ENCODE peak calls at places on chromosomes 4 and X, in four cellular contexts. S is heart left ventricle, P is dorsolateral prefrontal cortex, T is mucosa of descending colon. A is an unnamed sample.

GRCh38 chrX:68462653-68463052 is 29.4 kb upstream of the OPHN1 start:
- DNase-seq in S (no peak), P (no peak), T (no peak), A (peak)

GRCh38 chr4:84804126-84804525 is 162.4 kb downstream of the WDFY3 start:
- DNase-seq in S (no peak), P (no peak), T (no peak), A (no peak)

GRCh38 chr4:8840816-8841455 is 30.7 kb downstream of the HMX1 start:
- DNase-seq in S (peak), P (peak), T (no peak), A (no peak)

GRCh38 chrX:45329217-45329616 is 128.5 kb upstream of the DIPK2B start:
- DNase-seq in S (no peak), P (no peak), T (no peak), A (no peak)

GRCh38 chr4:5874811-5875465 is 17.9 kb downstream of the CRMP1 start:
- DNase-seq in S (no peak), P (peak), T (no peak), A (no peak)

GRCh38 chrX:45851434-45851991 is 650.8 kb upstream of the DIPK2B start:
- DNase-seq in S (peak), P (no peak), T (peak), A (no peak)

GRCh38 chrX:114615765-114616164 is 31.9 kb downstream of the HTR2C start:
- DNase-seq in S (no peak), P (no peak), T (no peak), A (no peak)

GRCh38 chrX:17474892-17475291 is 99.9 kb downstream of the NHS start:
- DNase-seq in S (no peak), P (no peak), T (no peak), A (no peak)

GRCh38 chr4:972651-973424 is 531 bp downstream of the DGKQ start:
- DNase-seq in S (peak), P (no peak), T (peak), A (no peak)

GRCh38 chr4:146132445-146132844 is 43.1 kb upstream of the LSM6 start:
- DNase-seq in S (no peak), P (no peak), T (no peak), A (no peak)

GRCh38 chrX:47751670-47752069 is 85.0 kb upstream of the ZNF81 start:
- DNase-seq in S (no peak), P (no peak), T (peak), A (no peak)
- TF ChIP-seq CTCF in S (peak), P (no peak), T (no peak), A (no peak)

GRCh38 chr4:7559316-7559715 is 124.6 kb upstream of the PSAPL1 start:
- DNase-seq in S (no peak), P (no peak), T (no peak), A (no peak)

GRCh38 chr4:7557447-7557846 is 122.7 kb upstream of the PSAPL1 start:
- DNase-seq in S (no peak), P (no peak), T (no peak), A (no peak)

GRCh38 chr4:7558436-7558835 is 123.7 kb upstream of the PSAPL1 start:
- DNase-seq in S (no peak), P (no peak), T (no peak), A (no peak)

GRCh38 chr4:7561557-7561956 is 126.8 kb upstream of the PSAPL1 start:
- DNase-seq in S (no peak), P (no peak), T (no peak), A (no peak)

DNA sequence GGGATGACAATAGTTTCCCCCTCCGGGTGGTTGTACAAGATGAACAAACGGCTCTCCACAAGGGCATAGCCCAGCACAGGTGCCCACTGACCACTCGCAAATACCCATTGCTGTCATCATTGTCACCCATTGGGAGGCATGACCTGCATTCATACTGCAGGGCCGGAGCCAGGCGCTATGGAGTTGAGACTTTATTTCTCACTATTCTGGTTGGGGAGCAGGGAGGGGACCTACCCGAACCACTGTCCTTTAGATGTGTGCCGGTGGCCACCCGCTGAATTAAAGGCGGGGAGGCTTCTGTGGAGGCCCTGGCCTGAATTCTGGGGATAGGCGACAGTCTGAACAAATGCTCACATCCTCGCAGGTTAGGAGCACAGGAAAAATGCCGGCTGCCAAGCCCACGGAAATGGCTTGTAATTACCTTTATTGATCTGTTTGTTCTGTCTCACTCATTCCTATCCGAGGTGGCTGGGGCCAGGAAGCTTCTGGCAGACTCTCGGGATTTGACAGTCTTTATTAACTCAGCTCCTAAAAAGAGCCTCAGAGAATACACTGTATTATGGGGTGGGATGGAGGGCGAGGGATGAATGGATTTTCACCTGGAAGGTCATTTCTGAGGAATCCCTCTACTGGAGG is 125.1 kb upstream of the PSAPL1 start:
- DNase-seq in S (no peak), P (no peak), T (no peak), A (no peak)
- TF ChIP-seq CTCF in S (no peak), P (no peak), T (no peak), A (no peak)

GRCh38 chr4:7623468-7623867 is 188.7 kb upstream of the PSAPL1 start:
- DNase-seq in S (peak), P (no peak), T (no peak), A (no peak)

GRCh38 chr4:7620814-7621176 is 186.1 kb upstream of the PSAPL1 start:
- DNase-seq in S (peak), P (no peak), T (no peak), A (no peak)

GRCh38 chr4:7624361-7624760 is 189.6 kb upstream of the PSAPL1 start:
- DNase-seq in S (peak), P (no peak), T (no peak), A (no peak)

GRCh38 chr4:7621252-7621651 is 186.5 kb upstream of the PSAPL1 start:
- DNase-seq in S (no peak), P (no peak), T (no peak), A (no peak)

GRCh38 chr4:7622371-7622770 is 187.6 kb upstream of the PSAPL1 start:
- DNase-seq in S (peak), P (no peak), T (no peak), A (no peak)
- TF ChIP-seq CTCF in S (no peak), P (no peak), T (no peak), A (no peak)

DNA sequence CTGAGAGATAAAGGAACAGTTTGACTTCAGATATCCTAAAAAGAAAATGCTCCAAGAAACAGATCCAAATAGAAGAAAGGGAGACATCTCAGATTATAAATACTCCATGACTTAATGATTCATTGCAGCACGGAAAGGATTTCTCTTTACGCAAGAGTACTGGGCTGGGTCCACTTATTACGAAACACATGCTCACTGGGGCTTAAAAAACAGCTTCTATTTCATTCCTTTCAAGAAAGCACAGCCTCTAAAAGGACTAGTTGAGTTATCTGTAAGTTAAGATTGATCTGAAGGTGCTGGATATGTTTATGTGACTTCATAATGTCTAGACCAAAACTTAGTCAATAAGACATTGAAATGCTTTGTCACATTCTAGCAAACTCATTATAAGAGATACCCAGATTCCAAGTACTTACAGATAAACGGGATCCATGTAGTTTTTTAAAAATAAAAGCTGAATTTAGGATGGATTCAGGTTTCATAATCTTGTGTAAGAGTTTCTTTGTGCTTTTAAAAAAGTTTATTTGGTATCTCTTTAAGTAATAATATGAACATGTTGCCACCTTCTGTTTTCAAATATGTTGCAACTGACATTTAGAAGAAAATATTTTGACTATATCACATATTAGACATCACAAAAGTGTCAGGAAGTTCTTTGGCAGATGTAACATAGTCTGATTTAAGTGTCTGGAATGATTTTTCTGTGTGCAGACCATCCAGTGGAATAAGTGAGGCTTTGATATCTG is 109.5 kb upstream of the MYOZ2 start:
- DNase-seq in S (no peak), P (no peak), T (no peak), A (no peak)
- TF ChIP-seq CTCF in S (no peak), P (no peak), T (no peak), A (no peak)

DNA sequence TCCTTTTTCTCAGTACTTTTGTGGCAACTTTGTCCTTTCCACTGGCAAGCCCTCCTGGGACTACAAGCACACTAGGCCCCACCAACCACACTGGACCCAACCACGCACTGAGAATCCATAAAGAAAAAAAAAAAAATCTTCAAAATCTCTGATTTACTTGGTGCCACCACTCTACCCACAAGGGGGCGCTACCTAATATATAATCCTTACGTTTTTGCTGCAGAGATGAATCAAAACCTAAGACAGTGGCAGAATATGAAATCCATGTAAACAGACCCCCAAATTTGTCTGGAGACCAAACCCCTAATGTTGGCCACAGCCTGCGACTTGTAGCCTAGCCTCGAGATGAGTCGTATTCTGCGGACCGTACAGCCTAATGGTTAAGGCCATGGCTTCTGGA is 63.5 kb upstream of the ARHGAP36 start:
- DNase-seq in S (no peak), P (no peak), T (no peak), A (peak)
- TF ChIP-seq CTCF in S (peak), P (peak), T (no peak), A (peak)

GRCh38 chrX:151000901-151001301 is 17.8 kb downstream of the HMGB3 start:
- DNase-seq in S (no peak), P (no peak), T (no peak), A (no peak)

GRCh38 chrX:151009582-151009981 is 26.4 kb downstream of the HMGB3 start:
- DNase-seq in S (no peak), P (no peak), T (no peak), A (no peak)

GRCh38 chrX:151004085-151004484 is 20.9 kb downstream of the HMGB3 start:
- DNase-seq in S (no peak), P (no peak), T (no peak), A (no peak)

GRCh38 chrX:151006410-151007109 is 23.4 kb downstream of the HMGB3 start:
- DNase-seq in S (no peak), P (no peak), T (no peak), A (no peak)
- TF ChIP-seq CTCF in S (no peak), P (no peak), T (no peak), A (no peak)

GRCh38 chr4:48269861-48270515 is 350 bp upstream of the TEC start:
- DNase-seq in S (peak), P (peak), T (peak), A (peak)
- TF ChIP-seq CTCF in S (peak), P (no peak), T (no peak), A (peak)

GRCh38 chr4:166092797-166093196 is 219.8 kb downstream of the TLL1 start:
- DNase-seq in S (no peak), P (no peak), T (no peak), A (no peak)
- TF ChIP-seq CTCF in S (no peak), P (no peak), T (no peak), A (no peak)

GRCh38 chr4:98780926-98781325 is 122.5 kb upstream of the TSPAN5 start:
- DNase-seq in S (no peak), P (no peak), T (no peak), A (no peak)

GRCh38 chr4:98784947-98785693 is 126.7 kb upstream of the TSPAN5 start:
- DNase-seq in S (no peak), P (no peak), T (no peak), A (no peak)

GRCh38 chr4:98781641-98782348 is 123.4 kb upstream of the TSPAN5 start:
- DNase-seq in S (no peak), P (no peak), T (no peak), A (no peak)

DNA sequence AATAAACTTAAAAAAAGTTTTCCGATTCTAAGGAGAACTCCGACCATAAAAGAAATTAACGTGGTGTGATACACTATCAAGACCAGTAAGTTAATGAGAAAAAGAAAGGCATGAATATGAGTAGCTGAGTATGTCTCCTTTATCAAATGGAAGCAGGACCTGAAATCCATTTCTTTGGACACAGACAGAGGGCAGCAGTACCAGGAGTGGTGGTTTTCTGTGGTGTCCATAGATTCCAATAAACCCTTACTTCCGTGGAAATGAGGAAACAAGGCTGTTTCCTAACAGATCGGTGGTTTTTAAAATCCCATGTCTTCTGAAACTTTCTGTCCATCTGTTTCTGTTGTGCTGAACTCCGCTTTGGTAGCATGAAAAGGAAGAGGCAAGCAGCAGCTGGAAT is 128.5 kb upstream of the TSPAN5 start:
- DNase-seq in S (no peak), P (no peak), T (no peak), A (no peak)
- TF ChIP-seq CTCF in S (no peak), P (peak), T (no peak), A (no peak)

DNA sequence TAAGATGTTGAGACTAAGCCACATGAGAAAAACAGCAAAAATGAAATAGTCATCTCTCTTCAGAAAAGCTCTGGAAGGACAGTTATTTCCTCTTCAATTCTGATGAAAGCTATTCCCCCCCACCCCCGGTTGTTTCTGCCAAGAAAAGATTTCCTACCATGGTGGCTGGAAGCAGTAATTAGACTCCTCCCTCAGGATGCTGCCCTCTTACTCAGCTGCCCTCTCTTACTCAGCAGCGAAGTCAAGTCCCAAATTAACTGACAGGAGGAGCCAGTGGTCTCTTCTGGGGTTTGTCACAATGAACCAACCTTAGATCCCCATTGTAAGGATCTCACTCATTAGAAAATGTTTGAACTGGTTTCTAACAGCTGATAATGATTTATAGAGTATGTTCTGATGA is 38.0 kb downstream of the GPM6B start:
- DNase-seq in S (no peak), P (no peak), T (no peak), A (no peak)
- TF ChIP-seq CTCF in S (no peak), P (no peak), T (no peak), A (no peak)

A was measured in tibial nerve.